ENCODE peak calls at places on chromosomes 6 and 20, in five cellular contexts. B is fibroblast of lung, M is PC-3, W is GM23338, S is hepatocyte. U is an unnamed sample.

GRCh38 chr6:167748046-167748445 is 78.7 kb upstream of the AFDN start:
- DNase-seq in B (no peak), M (no peak), W (no peak), S (no peak), U (no peak)

GRCh38 chr6:30041221-30041620 is 19.8 kb upstream of the POLR1H start:
- DNase-seq in B (no peak), M (no peak), W (no peak), S (no peak), U (no peak)

GRCh38 chr6:88365230-88365629 is 199.1 kb upstream of the CNR1 start:
- DNase-seq in B (no peak), M (no peak), W (no peak), S (no peak), U (no peak)

GRCh38 chr6:139539852-139540251 is 165.4 kb upstream of the CITED2 start:
- DNase-seq in B (peak), M (peak), W (peak), S (peak), U (no peak)

GRCh38 chr6:34671801-34672656 is 24.5 kb downstream of the ILRUN start:
- DNase-seq in B (peak), M (peak), W (no peak), S (no peak), U (peak)

GRCh38 chr6:93282521-93283031 is 136.8 kb downstream of the EPHA7 start:
- DNase-seq in B (no peak), M (no peak), W (no peak), S (no peak), U (no peak)

GRCh38 chr6:126302191-126302590 is 37.7 kb upstream of the CENPW start:
- DNase-seq in B (no peak), M (peak), W (peak), S (no peak), U (peak)

GRCh38 chr6:165701005-165701404 is 38.0 kb upstream of the PDE10A start:
- DNase-seq in B (peak), M (no peak), W (no peak), S (no peak), U (no peak)

GRCh38 chr6:53721766-53722165 is 56.2 kb upstream of the KLHL31 start:
- DNase-seq in B (no peak), M (no peak), W (no peak), S (no peak), U (no peak)

GRCh38 chr6:1949533-1949932 is 295.9 kb downstream of the GMDS start:
- DNase-seq in B (peak), M (peak), W (no peak), S (no peak), U (peak)

GRCh38 chr6:30615958-30616810 is 859 bp downstream of the PPP1R10 start:
- DNase-seq in B (peak), M (no peak), W (peak), S (peak), U (no peak)

GRCh38 chr6:41469951-41470340 is 76.2 kb upstream of the FOXP4 start:
- DNase-seq in B (no peak), M (no peak), W (peak), S (peak), U (no peak)

GRCh38 chr6:4781967-4782537 is 5.8 kb downstream of the CDYL start:
- DNase-seq in B (no peak), M (no peak), W (no peak), S (no peak), U (no peak)

GRCh38 chr6:25485820-25486559 is 166.0 kb upstream of the SCGN start:
- DNase-seq in B (peak), M (no peak), W (no peak), S (peak), U (no peak)

GRCh38 chr20:49832632-49833327 is 20.2 kb downstream of the SLC9A8 start:
- DNase-seq in B (peak), M (peak), W (no peak), S (no peak), U (peak)

GRCh38 chr20:62576815-62577214 is 65.5 kb upstream of the SLCO4A1 start:
- DNase-seq in B (peak), M (peak), W (peak), S (peak), U (peak)

GRCh38 chr6:43405354-43405753 is 22.0 kb upstream of the ABCC10 start:
- DNase-seq in B (no peak), M (peak), W (no peak), S (no peak), U (peak)

GRCh38 chr20:33443512-33444239 is at the start of gene SNTA1:
- DNase-seq in B (peak), M (peak), W (peak), S (peak), U (peak)

GRCh38 chr20:34990231-34990630 is 34.6 kb downstream of the MYH7B start:
- DNase-seq in B (no peak), M (no peak), W (no peak), S (no peak), U (no peak)

GRCh38 chr6:30820196-30820595 is 64.1 kb upstream of the DDR1 start:
- DNase-seq in B (peak), M (peak), W (no peak), S (peak), U (peak)

GRCh38 chr20:23023621-23024187 is 11.4 kb upstream of the SSTR4 start:
- DNase-seq in B (no peak), M (no peak), W (peak), S (no peak), U (no peak)

GRCh38 chr6:28090902-28091586 is 10.7 kb downstream of the ZNF165 start:
- DNase-seq in B (peak), M (no peak), W (no peak), S (no peak), U (no peak)

GRCh38 chr20:17556842-17557674 is 12.8 kb upstream of the DSTN start:
- DNase-seq in B (no peak), M (peak), W (no peak), S (peak), U (peak)

GRCh38 chr20:62063601-62063980 is 2.1 kb downstream of the TAF4 start:
- DNase-seq in B (peak), M (no peak), W (peak), S (peak), U (no peak)

GRCh38 chr6:112416885-112417284 is 69.8 kb downstream of the RFPL4B start:
- DNase-seq in B (peak), M (no peak), W (no peak), S (no peak), U (peak)

GRCh38 chr6:117265425-117266266 is at the start of gene VGLL2:
- DNase-seq in B (peak), M (no peak), W (peak), S (peak), U (peak)

GRCh38 chr6:147371325-147371724 is 137.2 kb upstream of the SAMD5 start:
- DNase-seq in B (no peak), M (no peak), W (no peak), S (no peak), U (no peak)

GRCh38 chr6:138999949-139000725 is 12.1 kb upstream of the REPS1 start:
- DNase-seq in B (no peak), M (no peak), W (no peak), S (no peak), U (no peak)

GRCh38 chr20:46120136-46120535 is 2.0 kb downstream of the CD40 start:
- DNase-seq in B (no peak), M (no peak), W (no peak), S (no peak), U (no peak)

GRCh38 chr20:46119028-46119546 is 973 bp downstream of the CD40 start:
- DNase-seq in B (no peak), M (no peak), W (no peak), S (no peak), U (no peak)

GRCh38 chr20:46119547-46119946 is 1.4 kb downstream of the CD40 start:
- DNase-seq in B (no peak), M (no peak), W (no peak), S (no peak), U (no peak)

GRCh38 chr20:46118481-46119020 is 437 bp downstream of the CD40 start:
- DNase-seq in B (no peak), M (no peak), W (peak), S (no peak), U (no peak)

GRCh38 chr20:46117704-46118467 is at the start of gene CD40:
- DNase-seq in B (peak), M (peak), W (peak), S (peak), U (no peak)
- H2AFZ ChIP-seq in B (peak), M (peak), W (peak), S (peak), U (peak)

GRCh38 chr6:15697895-15698294 is 35.1 kb upstream of the DTNBP1 start:
- DNase-seq in B (no peak), M (no peak), W (no peak), S (no peak), U (no peak)
- H3K4me2 ChIP-seq in B (no peak), M (no peak), W (no peak), S (no peak), U (no peak)

DNA sequence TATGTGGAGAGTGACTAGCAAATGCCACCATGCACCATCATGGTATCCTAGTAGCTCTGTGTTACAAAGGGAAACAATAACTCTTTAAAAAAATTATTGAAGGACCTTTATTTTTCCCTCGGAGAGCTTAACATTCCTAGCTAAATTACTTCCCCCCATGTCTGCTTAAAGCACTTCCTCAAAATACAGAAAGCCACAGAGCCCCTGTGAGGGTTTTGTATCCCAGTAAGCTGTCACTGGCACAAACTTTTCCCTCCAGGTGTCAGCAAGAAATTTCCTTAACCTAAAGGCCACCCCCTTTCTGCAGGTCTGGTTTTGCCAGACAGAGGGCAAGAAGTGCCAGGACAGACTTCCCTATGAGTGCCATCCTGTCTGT is 340.0 kb upstream of the PRDM1 start:
- DNase-seq in B (no peak), M (no peak), W (no peak), S (no peak), U (no peak)
- H2AFZ ChIP-seq in B (no peak), M (no peak), W (peak), S (no peak), U (peak)

GRCh38 chr20:10172998-10173655 is 45.5 kb upstream of the SNAP25 start:
- DNase-seq in B (no peak), M (no peak), W (no peak), S (no peak), U (no peak)
- H3K4me2 ChIP-seq in B (no peak), M (peak), W (peak), S (peak), U (no peak)

GRCh38 chr20:57350086-57350710 is 857 bp upstream of the RAE1 start:
- DNase-seq in B (no peak), M (no peak), W (no peak), S (no peak), U (no peak)

GRCh38 chr20:57346477-57346876 is 4.6 kb upstream of the RAE1 start:
- DNase-seq in B (peak), M (peak), W (peak), S (peak), U (peak)

GRCh38 chr20:57347393-57347792 is 3.7 kb upstream of the RAE1 start:
- DNase-seq in B (no peak), M (no peak), W (no peak), S (no peak), U (no peak)

GRCh38 chr20:57352305-57352704 is 1.2 kb downstream of the RAE1 start:
- DNase-seq in B (no peak), M (no peak), W (no peak), S (no peak), U (no peak)

GRCh38 chr20:57351042-57351783 is at the start of gene RAE1:
- DNase-seq in B (peak), M (peak), W (peak), S (peak), U (peak)
- H2AFZ ChIP-seq in B (peak), M (peak), W (peak), S (peak), U (peak)

GRCh38 chr6:106770663-106771062 is 141.3 kb downstream of the QRSL1 start:
- DNase-seq in B (no peak), M (no peak), W (no peak), S (no peak), U (no peak)

GRCh38 chr6:106771822-106772221 is 142.4 kb downstream of the QRSL1 start:
- DNase-seq in B (no peak), M (no peak), W (no peak), S (no peak), U (no peak)

GRCh38 chr6:106773482-106773881 is 144.1 kb downstream of the QRSL1 start:
- DNase-seq in B (no peak), M (peak), W (no peak), S (peak), U (peak)

GRCh38 chr6:106772270-106773142 is 143.1 kb downstream of the QRSL1 start:
- DNase-seq in B (no peak), M (no peak), W (no peak), S (no peak), U (peak)

DNA sequence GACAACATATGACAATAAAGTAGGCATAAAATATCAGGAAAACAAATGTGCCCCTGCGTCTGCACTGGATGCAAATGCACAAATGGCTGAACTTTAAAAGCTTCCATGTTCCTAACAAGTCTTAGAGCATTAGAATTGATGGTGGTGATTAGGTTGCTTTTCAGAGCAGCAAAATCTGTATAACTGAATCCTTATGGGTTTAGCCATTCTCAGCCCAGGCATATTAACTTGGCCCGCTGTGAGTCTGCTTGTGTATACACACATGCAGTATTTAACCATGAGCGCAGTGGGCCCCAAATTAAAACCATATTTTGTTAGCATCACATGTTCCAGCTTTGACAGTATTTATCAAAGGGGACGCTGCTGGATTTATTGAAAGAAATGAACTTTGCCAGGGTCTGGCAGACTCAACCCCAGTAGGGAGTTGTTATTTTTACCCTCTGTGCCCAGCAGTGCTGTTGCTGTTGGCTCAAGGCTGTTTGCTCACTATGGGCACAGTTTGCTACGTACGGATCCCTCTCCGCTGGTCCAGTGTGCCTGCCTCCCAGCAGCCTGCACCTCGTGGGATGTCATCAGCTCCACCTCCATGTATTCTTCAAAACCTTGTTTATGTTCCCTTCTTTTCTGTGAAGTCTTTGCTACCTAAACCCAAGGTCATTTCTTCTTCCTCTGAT is 144.7 kb downstream of the QRSL1 start:
- DNase-seq in B (no peak), M (no peak), W (no peak), S (peak), U (no peak)
- H3K4me2 ChIP-seq in B (no peak), M (peak), W (no peak), S (peak), U (peak)

U was measured in mammary epithelial cell.